ENCODE peak calls at places on chromosomes 4 and X, in seven cellular contexts. P is HepG2, M is GM23338, L is HCT116, C is SK-N-SH, G is K562, I is HL-60. K is an unnamed sample.

GRCh38 chr4:121711263-121712000 is 14.7 kb upstream of the ANXA5 start:
- DNase-seq in C (peak; percentile 65), G (peak; percentile 64), I (peak; percentile 10), L (peak; percentile 77), M (peak; percentile 93), P (peak; percentile 70), K (no peak)

GRCh38 chrX:106284431-106285025 is 116.4 kb downstream of the PWWP3B start:
- DNase-seq in I (no peak), P (no peak), G (no peak), L (no peak), C (no peak), M (no peak), K (no peak)

GRCh38 chrX:104172121-104172520 is 5.9 kb downstream of the FAM199X start:
- DNase-seq in L (no peak), P (no peak), M (no peak), G (no peak), C (no peak), I (no peak), K (no peak)

GRCh38 chr4:23332266-23332665 is 557.6 kb downstream of the PPARGC1A start:
- DNase-seq in P (no peak), G (no peak), L (no peak), I (no peak), M (no peak), C (no peak), K (no peak)

GRCh38 chr4:22850630-22851029 is 157.9 kb downstream of the GBA3 start:
- DNase-seq in G (no peak), P (no peak), L (no peak), I (no peak), C (no peak), M (no peak), K (no peak)

GRCh38 chr4:183783933-183784622 is 121.0 kb upstream of the STOX2 start:
- DNase-seq in I (peak; percentile 12), M (peak; percentile 60), L (no peak), G (no peak), C (no peak), P (no peak), K (no peak)

GRCh38 chrX:87805829-87806490 is 288.4 kb downstream of the KLHL4 start:
- DNase-seq in I (no peak), P (no peak), L (no peak), C (no peak), M (peak; percentile 8), G (no peak), K (no peak)

GRCh38 chr4:17958185-17958584 is 63.4 kb downstream of the LCORL start:
- DNase-seq in G (no peak), M (no peak), P (no peak), I (no peak), C (no peak), L (no peak), K (no peak)

GRCh38 chr4:147928400-147928799 is 196.5 kb downstream of the ARHGAP10 start:
- DNase-seq in L (no peak), I (no peak), M (no peak), G (no peak), P (no peak), C (no peak), K (no peak)

GRCh38 chr4:99179626-99180025 is 35.5 kb upstream of the ADH4 start:
- DNase-seq in P (no peak), M (no peak), G (no peak), L (no peak), I (no peak), C (no peak), K (no peak)

GRCh38 chr4:175330652-175331051 is 412.5 kb downstream of the ADAM29 start:
- DNase-seq in L (no peak), M (no peak), G (no peak), P (no peak), I (no peak), C (no peak), K (no peak)

GRCh38 chr4:1393866-1394265 is 12.4 kb downstream of the NKX1-1 start:
- DNase-seq in P (no peak), L (no peak), M (no peak), C (no peak), G (no peak), I (no peak), K (no peak)

GRCh38 chrX:3351287-3351686 is 4.8 kb upstream of the MXRA5 start:
- DNase-seq in L (no peak), I (no peak), G (no peak), C (no peak), M (no peak), P (no peak), K (no peak)

GRCh38 chrX:44785652-44786051 is 58.2 kb upstream of the DUSP21 start:
- DNase-seq in I (no peak), M (no peak), P (no peak), L (no peak), G (no peak), C (no peak), K (peak; percentile 17)

GRCh38 chr4:148542922-148543623 is 100.9 kb upstream of the NR3C2 start:
- DNase-seq in L (no peak), G (no peak), I (no peak), C (no peak), M (no peak), P (no peak), K (no peak)

GRCh38 chrX:421646-422325 is 35.1 kb upstream of the PPP2R3B start:
- DNase-seq in I (no peak), C (no peak), P (no peak), G (no peak), M (no peak), L (no peak), K (no peak)

GRCh38 chrX:13694983-13695382 is 6.1 kb downstream of the RAB9A start:
- DNase-seq in C (no peak), G (no peak), L (no peak), M (no peak), P (no peak), I (no peak), K (no peak)

GRCh38 chrX:386239-386767 is 404 bp downstream of the PPP2R3B start:
- DNase-seq in I (peak; percentile 20), L (no peak), G (no peak), C (no peak), P (no peak), M (peak; percentile 55), K (no peak)

GRCh38 chr4:3276961-3277360 is 15.9 kb upstream of the RGS12 start:
- DNase-seq in I (no peak), C (no peak), L (no peak), G (no peak), P (no peak), M (no peak), K (no peak)

GRCh38 chr4:40515398-40516293 is 114.0 kb downstream of the RBM47 start:
- DNase-seq in C (no peak), P (peak; percentile 64), L (no peak), G (peak; percentile 81), M (peak; percentile 54), I (no peak), K (no peak)

GRCh38 chr4:2290974-2291704 is 29.2 kb upstream of the MXD4 start:
- DNase-seq in P (no peak), L (no peak), G (no peak), C (peak; percentile 37), M (no peak), I (peak; percentile 51), K (no peak)

GRCh38 chrX:24148535-24149345 is 789 bp upstream of the ZFX start:
- DNase-seq in M (no peak), C (peak; percentile 66), P (peak; percentile 23), G (no peak), L (no peak), I (peak; percentile 19), K (no peak)

GRCh38 chrX:77572322-77572721 is 125.1 kb downstream of the FGF16 start:
- DNase-seq in M (no peak), L (no peak), G (no peak), C (no peak), P (no peak), I (no peak), K (no peak)

GRCh38 chr4:177728361-177729152 is 286.3 kb upstream of the AGA start:
- DNase-seq in I (no peak), M (peak; percentile 2), C (no peak), P (peak; percentile 2), L (peak; percentile 89), G (no peak), K (no peak)

GRCh38 chr4:38076153-38076669 is 116.0 kb downstream of the PTTG2 start:
- DNase-seq in C (no peak), M (no peak), L (no peak), P (no peak), I (no peak), G (no peak), K (no peak)

GRCh38 chr4:138225477-138225876 is 16.7 kb downstream of the SLC7A11 start:
- DNase-seq in P (no peak), I (no peak), L (no peak), C (no peak), M (no peak), G (no peak), K (no peak)

GRCh38 chr4:173345648-173346047 is 11.5 kb upstream of the HMGB2 start:
- DNase-seq in I (no peak), C (no peak), M (no peak), G (no peak), P (no peak), L (no peak), K (no peak)

GRCh38 chr4:3708103-3708510 is 58.1 kb upstream of the ADRA2C start:
- DNase-seq in C (no peak), L (no peak), I (no peak), P (no peak), G (no peak), M (no peak), K (no peak)

GRCh38 chrX:81195712-81196111 is 6.0 kb downstream of the HMGN5 start:
- DNase-seq in L (peak; percentile 33), M (peak; percentile 75), I (peak; percentile 57), P (peak; percentile 27), C (peak; percentile 38), G (peak; percentile 52), K (no peak)

GRCh38 chrX:39309018-39309620 is 507.9 kb downstream of the MID1IP1 start:
- DNase-seq in G (no peak), P (no peak), I (no peak), C (no peak), L (no peak), M (no peak), K (no peak)

GRCh38 chr4:110395416-110395815 is 80.5 kb upstream of the ENPEP start:
- DNase-seq in P (no peak), L (no peak), M (no peak), G (no peak), I (no peak), C (no peak), K (no peak)
- H3K27me3 ChIP-seq in P (no peaks in the 10 kb centered on the region), L (no peaks in the 10 kb centered on the region), M (no peaks in the 10 kb centered on the region), G (no peaks in the 10 kb centered on the region), I (no peaks in the 10 kb centered on the region), C (no peaks in the 10 kb centered on the region), K (no peaks in the 10 kb centered on the region)

GRCh38 chr4:117164338-117164737 is 79.0 kb upstream of the TRAM1L1 start:
- DNase-seq in M (peak; percentile 11), I (no peak), C (no peak), L (peak; percentile 12), P (no peak), G (no peak), K (no peak)
- TF ChIP-seq REST in M (no peak), I (no peak), C (no peak), L (no peak), P (no peak), G (no peak), K (no peak)

GRCh38 chrX:115214151-115214550 is 19.7 kb downstream of the LRCH2 start:
- DNase-seq in L (no peak), C (no peak), I (no peak), M (no peak), G (no peak), P (no peak), K (no peak)
- H3K27me3 ChIP-seq in L (no peaks in the 10 kb centered on the region), C (no peaks in the 10 kb centered on the region), I (no peaks in the 10 kb centered on the region), M (no peaks in the 10 kb centered on the region), G (no peaks in the 10 kb centered on the region), P (no peaks in the 10 kb centered on the region), K (no peaks in the 10 kb centered on the region)

GRCh38 chr4:13990596-13991589 is 363.4 kb upstream of the BOD1L1 start:
- DNase-seq in L (no peak), C (peak; percentile 30), P (peak; percentile 20), G (no peak), M (no peak), I (no peak), K (no peak)
- TF ChIP-seq REST in L (no peak), C (no peak), P (no peak), G (no peak), M (no peak), I (no peak), K (no peak)

K was measured in Panc1.